ENCODE peak calls at places on chromosomes 5 and 9, in six cellular contexts. One of them, this sample, is unnamed.

GRCh38 chr9:131237931-131238401 is 38.3 kb downstream of the FAM78A start:
- DNase-seq in tibial nerve: peak; percentile 56
- DNase-seq in upper lobe of right lung: peak; percentile 84
- DNase-seq in astrocyte of the spinal cord: peak; percentile 85
- DNase-seq in fibroblast of mammary gland: peak; percentile 81
- DNase-seq in endothelial cell: peak; percentile 34
- DNase-seq in this sample: peak; percentile 88

GRCh38 chr5:2288466-2288865 is 405.7 kb upstream of the IRX4 start:
- DNase-seq in tibial nerve: no peak
- DNase-seq in upper lobe of right lung: no peak
- DNase-seq in astrocyte of the spinal cord: no peak
- DNase-seq in fibroblast of mammary gland: no peak
- DNase-seq in endothelial cell: no peak
- DNase-seq in this sample: no peak

GRCh38 chr5:9474241-9475002 is 71.5 kb downstream of the SEMA5A start:
- DNase-seq in tibial nerve: no peak
- DNase-seq in upper lobe of right lung: no peak
- DNase-seq in astrocyte of the spinal cord: no peak
- DNase-seq in fibroblast of mammary gland: peak; percentile 27
- DNase-seq in endothelial cell: no peak
- DNase-seq in this sample: no peak

GRCh38 chr5:523658-524441 is 399 bp downstream of the SLC9A3 start:
- DNase-seq in tibial nerve: no peak
- DNase-seq in upper lobe of right lung: no peak
- DNase-seq in astrocyte of the spinal cord: no peak
- DNase-seq in fibroblast of mammary gland: no peak
- DNase-seq in endothelial cell: no peak
- DNase-seq in this sample: no peak

GRCh38 chr5:136018814-136019777 is 9.7 kb upstream of the TGFBI start:
- DNase-seq in tibial nerve: peak; percentile 94
- DNase-seq in upper lobe of right lung: no peak
- DNase-seq in astrocyte of the spinal cord: peak; percentile 98
- DNase-seq in fibroblast of mammary gland: peak; percentile 99
- DNase-seq in endothelial cell: no peak
- DNase-seq in this sample: peak; percentile 99

GRCh38 chr5:14510156-14510734 is 71.3 kb upstream of the OTULINL start:
- DNase-seq in tibial nerve: no peak
- DNase-seq in upper lobe of right lung: no peak
- DNase-seq in astrocyte of the spinal cord: no peak
- DNase-seq in fibroblast of mammary gland: peak; percentile 60
- DNase-seq in endothelial cell: no peak
- DNase-seq in this sample: no peak

GRCh38 chr9:111975709-111976108 is 79.1 kb downstream of the UGCG start:
- DNase-seq in tibial nerve: no peak
- DNase-seq in upper lobe of right lung: peak; percentile 78
- DNase-seq in astrocyte of the spinal cord: no peak
- DNase-seq in fibroblast of mammary gland: no peak
- DNase-seq in endothelial cell: no peak
- DNase-seq in this sample: no peak

GRCh38 chr5:147176422-147176821 is 58.4 kb upstream of the STK32A start:
- DNase-seq in tibial nerve: no peak
- DNase-seq in upper lobe of right lung: no peak
- DNase-seq in astrocyte of the spinal cord: no peak
- DNase-seq in fibroblast of mammary gland: no peak
- DNase-seq in endothelial cell: no peak
- DNase-seq in this sample: peak; percentile 38

GRCh38 chr5:149616727-149617284 is 35.5 kb downstream of the ARHGEF37 start:
- DNase-seq in tibial nerve: no peak
- DNase-seq in upper lobe of right lung: no peak
- DNase-seq in astrocyte of the spinal cord: no peak
- DNase-seq in fibroblast of mammary gland: no peak
- DNase-seq in endothelial cell: no peak
- DNase-seq in this sample: no peak

GRCh38 chr5:180376511-180376910 is 23.4 kb upstream of the GFPT2 start:
- DNase-seq in tibial nerve: no peak
- DNase-seq in upper lobe of right lung: no peak
- DNase-seq in astrocyte of the spinal cord: no peak
- DNase-seq in fibroblast of mammary gland: no peak
- DNase-seq in endothelial cell: no peak
- DNase-seq in this sample: no peak

GRCh38 chr9:86975086-86975485 is 27.8 kb upstream of the GAS1 start:
- DNase-seq in tibial nerve: no peak
- DNase-seq in upper lobe of right lung: no peak
- DNase-seq in astrocyte of the spinal cord: no peak
- DNase-seq in fibroblast of mammary gland: no peak
- DNase-seq in endothelial cell: no peak
- DNase-seq in this sample: no peak

GRCh38 chr9:116062206-116062550 is 91.4 kb upstream of the PAPPA start:
- DNase-seq in tibial nerve: no peak
- DNase-seq in upper lobe of right lung: no peak
- DNase-seq in astrocyte of the spinal cord: no peak
- DNase-seq in fibroblast of mammary gland: no peak
- DNase-seq in endothelial cell: no peak
- DNase-seq in this sample: peak; percentile 18

GRCh38 chr5:1930501-1930879 is 47.8 kb upstream of the IRX4 start:
- DNase-seq in tibial nerve: no peak
- DNase-seq in upper lobe of right lung: peak; percentile 54
- DNase-seq in astrocyte of the spinal cord: no peak
- DNase-seq in fibroblast of mammary gland: no peak
- DNase-seq in endothelial cell: peak; percentile 23
- DNase-seq in this sample: no peak

GRCh38 chr5:139524446-139524845 is 36.7 kb upstream of the UBE2D2 start:
- DNase-seq in tibial nerve: no peak
- DNase-seq in upper lobe of right lung: no peak
- DNase-seq in astrocyte of the spinal cord: no peak
- DNase-seq in fibroblast of mammary gland: no peak
- DNase-seq in endothelial cell: no peak
- DNase-seq in this sample: no peak

GRCh38 chr5:18003312-18003711 is 369.1 kb downstream of the TAF11L14 start:
- DNase-seq in tibial nerve: no peak
- DNase-seq in upper lobe of right lung: no peak
- DNase-seq in astrocyte of the spinal cord: no peak
- DNase-seq in fibroblast of mammary gland: no peak
- DNase-seq in endothelial cell: no peak
- DNase-seq in this sample: no peak

GRCh38 chr5:71939452-71939932 is 167.8 kb upstream of the MAP1B start:
- DNase-seq in tibial nerve: no peak
- DNase-seq in upper lobe of right lung: no peak
- DNase-seq in astrocyte of the spinal cord: peak; percentile 3
- DNase-seq in fibroblast of mammary gland: no peak
- DNase-seq in endothelial cell: no peak
- DNase-seq in this sample: no peak

GRCh38 chr5:11497651-11498050 is 406.6 kb downstream of the CTNND2 start:
- DNase-seq in tibial nerve: no peak
- DNase-seq in upper lobe of right lung: no peak
- DNase-seq in astrocyte of the spinal cord: no peak
- DNase-seq in fibroblast of mammary gland: peak; percentile 24
- DNase-seq in endothelial cell: no peak
- DNase-seq in this sample: no peak

GRCh38 chr5:167754501-167754941 is 536.9 kb upstream of the WWC1 start:
- DNase-seq in tibial nerve: no peak
- DNase-seq in upper lobe of right lung: no peak
- DNase-seq in astrocyte of the spinal cord: peak; percentile 60
- DNase-seq in fibroblast of mammary gland: no peak
- DNase-seq in endothelial cell: no peak
- DNase-seq in this sample: peak; percentile 28

GRCh38 chr5:159459951-159460538 is 129.8 kb upstream of the IL12B start:
- DNase-seq in tibial nerve: no peak
- DNase-seq in upper lobe of right lung: no peak
- DNase-seq in astrocyte of the spinal cord: peak; percentile 79
- DNase-seq in fibroblast of mammary gland: peak; percentile 66
- DNase-seq in endothelial cell: no peak
- DNase-seq in this sample: peak; percentile 71

GRCh38 chr9:16664211-16664610 is 206.3 kb downstream of the BNC2 start:
- DNase-seq in tibial nerve: no peak
- DNase-seq in upper lobe of right lung: no peak
- DNase-seq in astrocyte of the spinal cord: peak; percentile 41
- DNase-seq in fibroblast of mammary gland: no peak
- DNase-seq in endothelial cell: no peak
- DNase-seq in this sample: peak; percentile 31

GRCh38 chr5:127608077-127608660 is 40.7 kb upstream of the CTXN3 start:
- DNase-seq in tibial nerve: no peak
- DNase-seq in upper lobe of right lung: no peak
- DNase-seq in astrocyte of the spinal cord: peak; percentile 46
- DNase-seq in fibroblast of mammary gland: no peak
- DNase-seq in endothelial cell: no peak
- DNase-seq in this sample: no peak

GRCh38 chr5:9784231-9784630 is 154.1 kb upstream of the TAS2R1 start:
- DNase-seq in tibial nerve: no peak
- DNase-seq in upper lobe of right lung: no peak
- DNase-seq in astrocyte of the spinal cord: no peak
- DNase-seq in fibroblast of mammary gland: no peak
- DNase-seq in endothelial cell: no peak
- DNase-seq in this sample: no peak

GRCh38 chr9:2291980-2292704 is 277.0 kb downstream of the SMARCA2 start:
- DNase-seq in tibial nerve: no peak
- DNase-seq in upper lobe of right lung: no peak
- DNase-seq in astrocyte of the spinal cord: peak; percentile 12
- DNase-seq in fibroblast of mammary gland: peak; percentile 44
- DNase-seq in endothelial cell: no peak
- DNase-seq in this sample: peak; percentile 13

GRCh38 chr5:139644001-139644456 is 4.1 kb upstream of the CXXC5 start:
- DNase-seq in tibial nerve: no peak
- DNase-seq in upper lobe of right lung: peak; percentile 39
- DNase-seq in astrocyte of the spinal cord: no peak
- DNase-seq in fibroblast of mammary gland: no peak
- DNase-seq in endothelial cell: peak; percentile 3
- DNase-seq in this sample: no peak

GRCh38 chr9:123131258-123131657 is 97.8 kb downstream of the GPR21 start:
- DNase-seq in tibial nerve: no peak
- DNase-seq in upper lobe of right lung: no peak
- DNase-seq in astrocyte of the spinal cord: peak; percentile 49
- DNase-seq in fibroblast of mammary gland: peak; percentile 29
- DNase-seq in endothelial cell: no peak
- DNase-seq in this sample: peak; percentile 81

GRCh38 chr9:136572003-136572595 is 26.3 kb upstream of the NOTCH1 start:
- DNase-seq in tibial nerve: no peak
- DNase-seq in upper lobe of right lung: no peak
- DNase-seq in astrocyte of the spinal cord: peak; percentile 77
- DNase-seq in fibroblast of mammary gland: no peak
- DNase-seq in endothelial cell: peak; percentile 57
- DNase-seq in this sample: peak; percentile 55

GRCh38 chr9:81566074-81566698 is 123.2 kb downstream of the TLE1 start:
- DNase-seq in tibial nerve: no peak
- DNase-seq in upper lobe of right lung: no peak
- DNase-seq in astrocyte of the spinal cord: no peak
- DNase-seq in fibroblast of mammary gland: no peak
- DNase-seq in endothelial cell: no peak
- DNase-seq in this sample: no peak

GRCh38 chr9:98807070-98807810 is at the start of gene GALNT12:
- DNase-seq in tibial nerve: no peak
- DNase-seq in upper lobe of right lung: peak; percentile 78
- DNase-seq in astrocyte of the spinal cord: no peak
- DNase-seq in fibroblast of mammary gland: no peak
- DNase-seq in endothelial cell: peak; percentile 17
- DNase-seq in this sample: no peak

GRCh38 chr5:144017631-144018030 is 152.8 kb downstream of the YIPF5 start:
- DNase-seq in tibial nerve: no peak
- DNase-seq in upper lobe of right lung: no peak
- DNase-seq in astrocyte of the spinal cord: peak; percentile 16
- DNase-seq in fibroblast of mammary gland: peak; percentile 15
- DNase-seq in endothelial cell: no peak
- DNase-seq in this sample: no peak

GRCh38 chr5:23025604-23026003 is 172.5 kb upstream of the CDH12 start:
- DNase-seq in tibial nerve: no peak
- DNase-seq in upper lobe of right lung: no peak
- DNase-seq in astrocyte of the spinal cord: no peak
- DNase-seq in fibroblast of mammary gland: no peak
- DNase-seq in endothelial cell: no peak
- DNase-seq in this sample: no peak

GRCh38 chr9:93260290-93261066 is 76.5 kb downstream of the WNK2 start:
- DNase-seq in tibial nerve: no peak
- DNase-seq in upper lobe of right lung: peak; percentile 51
- DNase-seq in astrocyte of the spinal cord: no peak
- DNase-seq in fibroblast of mammary gland: no peak
- DNase-seq in endothelial cell: no peak
- DNase-seq in this sample: no peak

DNA sequence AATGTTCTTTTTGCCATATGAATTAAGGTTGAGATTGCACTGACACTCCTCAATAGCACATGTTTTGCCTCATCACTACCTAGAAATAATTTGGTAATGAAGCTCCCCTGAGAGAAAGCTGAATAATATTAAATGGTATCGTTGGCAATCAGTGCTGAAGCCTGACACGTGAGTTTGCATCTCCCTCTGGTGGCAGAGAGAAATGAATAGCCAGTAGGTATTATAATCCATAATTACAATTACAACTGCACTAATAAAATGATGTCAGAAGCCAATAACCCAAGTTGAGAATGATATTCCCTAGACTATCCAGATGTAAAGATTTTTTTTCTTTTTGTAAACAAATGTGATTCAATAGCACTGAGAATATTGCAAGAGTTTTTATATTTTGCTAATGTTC is 700.3 kb downstream of the PTPRD start:
- DNase-seq in tibial nerve: no peak
- DNase-seq in upper lobe of right lung: no peak
- DNase-seq in astrocyte of the spinal cord: no peak
- DNase-seq in fibroblast of mammary gland: peak; percentile 4
- DNase-seq in endothelial cell: no peak
- DNase-seq in this sample: peak; percentile 1
- TF ChIP-seq CTCF in tibial nerve: no peak
- TF ChIP-seq CTCF in upper lobe of right lung: no peak
- TF ChIP-seq CTCF in astrocyte of the spinal cord: peak; percentile 46
- TF ChIP-seq CTCF in fibroblast of mammary gland: peak; percentile 34
- TF ChIP-seq CTCF in endothelial cell: peak; percentile 38
- TF ChIP-seq CTCF in this sample: peak; percentile 44

GRCh38 chr9:114033397-114034103 is 44.5 kb downstream of the AMBP start:
- DNase-seq in tibial nerve: no peak
- DNase-seq in upper lobe of right lung: no peak
- DNase-seq in astrocyte of the spinal cord: peak; percentile 19
- DNase-seq in fibroblast of mammary gland: peak; percentile 16
- DNase-seq in endothelial cell: peak; percentile 61
- DNase-seq in this sample: peak; percentile 31
- TF ChIP-seq CTCF in tibial nerve: peak; percentile 46
- TF ChIP-seq CTCF in upper lobe of right lung: peak; percentile 50
- TF ChIP-seq CTCF in astrocyte of the spinal cord: peak; percentile 66
- TF ChIP-seq CTCF in fibroblast of mammary gland: peak; percentile 39
- TF ChIP-seq CTCF in endothelial cell: peak; percentile 24
- TF ChIP-seq CTCF in this sample: peak; percentile 70

GRCh38 chr9:76086521-76086920 is 196.0 kb downstream of the PCSK5 start:
- DNase-seq in tibial nerve: no peak
- DNase-seq in upper lobe of right lung: no peak
- DNase-seq in astrocyte of the spinal cord: no peak
- DNase-seq in fibroblast of mammary gland: peak; percentile 16
- DNase-seq in endothelial cell: no peak
- DNase-seq in this sample: peak; percentile 39
- TF ChIP-seq CTCF in tibial nerve: no peak
- TF ChIP-seq CTCF in upper lobe of right lung: no peak
- TF ChIP-seq CTCF in astrocyte of the spinal cord: no peak
- TF ChIP-seq CTCF in fibroblast of mammary gland: no peak
- TF ChIP-seq CTCF in endothelial cell: no peak
- TF ChIP-seq CTCF in this sample: peak; percentile 8

DNA sequence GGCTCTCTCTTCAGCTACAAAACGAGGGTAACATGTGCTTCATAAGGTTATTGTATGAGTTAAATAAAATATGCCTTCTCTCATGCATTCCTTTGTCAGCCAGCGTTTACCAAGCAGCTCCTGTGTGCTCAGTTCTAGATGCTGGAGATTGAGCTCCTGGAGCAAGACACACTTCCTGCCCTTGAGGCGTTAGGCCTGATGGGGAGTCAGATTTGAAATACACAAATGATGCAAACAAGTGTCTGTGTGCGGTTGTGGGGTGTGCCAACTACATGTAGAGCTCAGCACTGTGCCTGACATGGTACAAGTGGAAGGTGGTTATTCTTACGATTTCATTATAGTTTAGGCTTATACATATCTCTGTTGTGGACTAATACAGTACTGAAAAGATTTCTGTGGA is 39.6 kb upstream of the ANGPTL2 start:
- DNase-seq in tibial nerve: no peak
- DNase-seq in upper lobe of right lung: no peak
- DNase-seq in astrocyte of the spinal cord: no peak
- DNase-seq in fibroblast of mammary gland: no peak
- DNase-seq in endothelial cell: no peak
- DNase-seq in this sample: peak; percentile 36
- TF ChIP-seq CTCF in tibial nerve: no peak
- TF ChIP-seq CTCF in upper lobe of right lung: no peak
- TF ChIP-seq CTCF in astrocyte of the spinal cord: no peak
- TF ChIP-seq CTCF in fibroblast of mammary gland: no peak
- TF ChIP-seq CTCF in endothelial cell: no peak
- TF ChIP-seq CTCF in this sample: no peak

This sample was measured in choroid plexus epithelial cell.